ENCODE peak calls at places on chromosome 15, in ten cellular contexts. F is GM23248; P is stomach; C is testis; G is adrenal gland; L is breast epithelium; K is CD8-positive, alpha-beta memory T cell; Y is sigmoid colon; B is fibroblast of lung; T is transverse colon. E is an unnamed sample.

GRCh38 chr15:21261965-21262850 is 178.1 kb downstream of the POTEB3 start:
- DNase-seq in F (no peak), P (no peak), C (no peak), G (no peak), L (no peak), K (no peak), Y (peak; percentile 64), B (no peak), T (no peak), E (no peak)

GRCh38 chr15:98428253-98428989 is 219.9 kb upstream of the IGF1R start:
- DNase-seq in F (peak; percentile 88), P (peak; percentile 76), C (peak; percentile 85), G (peak; percentile 48), L (peak; percentile 41), K (peak; percentile 38), Y (peak; percentile 85), B (peak; percentile 60), T (peak; percentile 68), E (peak; percentile 73)

GRCh38 chr15:40828447-40829036 is at the start of gene PPP1R14D:
- DNase-seq in F (no peak), P (no peak), C (no peak), G (no peak), L (no peak), K (no peak), Y (no peak), B (no peak), T (peak; percentile 88), E (no peak)

GRCh38 chr15:38425269-38425668 is 28.7 kb upstream of the FAM98B start:
- DNase-seq in F (no peak), P (no peak), C (no peak), G (no peak), L (no peak), K (no peak), Y (no peak), B (no peak), T (no peak), E (no peak)

GRCh38 chr15:52021128-52021671 is 2.2 kb downstream of the MAPK6 start:
- DNase-seq in F (peak; percentile 96), P (peak; percentile 40), C (peak; percentile 77), G (peak; percentile 70), L (peak; percentile 34), K (peak; percentile 36), Y (peak; percentile 75), B (peak; percentile 95), T (peak; percentile 47), E (peak; percentile 83)

GRCh38 chr15:40844543-40844981 is 714 bp downstream of the SPINT1 start:
- DNase-seq in F (peak; percentile 42), P (peak; percentile 51), C (peak; percentile 19), G (no peak), L (no peak), K (peak; percentile 21), Y (no peak), B (peak; percentile 16), T (peak; percentile 39), E (no peak)

GRCh38 chr15:63833246-63833696 is 477 bp downstream of the HERC1 start:
- DNase-seq in F (peak; percentile 83), P (peak; percentile 40), C (peak; percentile 28), G (peak; percentile 25), L (no peak), K (peak; percentile 41), Y (peak; percentile 73), B (peak; percentile 64), T (peak; percentile 50), E (peak; percentile 46)

GRCh38 chr15:60631620-60632019 is 152.7 kb upstream of the ICE2 start:
- DNase-seq in F (no peak), P (no peak), C (no peak), G (no peak), L (no peak), K (no peak), Y (no peak), B (no peak), T (no peak), E (no peak)

GRCh38 chr15:40685376-40685775 is 9.6 kb upstream of the RAD51 start:
- DNase-seq in F (no peak), P (no peak), C (no peak), G (no peak), L (no peak), K (no peak), Y (no peak), B (no peak), T (no peak), E (no peak)

GRCh38 chr15:81338422-81339007 is 14.6 kb upstream of the STARD5 start:
- DNase-seq in F (peak; percentile 86), P (no peak), C (no peak), G (peak; percentile 77), L (peak; percentile 59), K (no peak), Y (peak; percentile 85), B (peak; percentile 96), T (no peak), E (peak; percentile 87)

DNA sequence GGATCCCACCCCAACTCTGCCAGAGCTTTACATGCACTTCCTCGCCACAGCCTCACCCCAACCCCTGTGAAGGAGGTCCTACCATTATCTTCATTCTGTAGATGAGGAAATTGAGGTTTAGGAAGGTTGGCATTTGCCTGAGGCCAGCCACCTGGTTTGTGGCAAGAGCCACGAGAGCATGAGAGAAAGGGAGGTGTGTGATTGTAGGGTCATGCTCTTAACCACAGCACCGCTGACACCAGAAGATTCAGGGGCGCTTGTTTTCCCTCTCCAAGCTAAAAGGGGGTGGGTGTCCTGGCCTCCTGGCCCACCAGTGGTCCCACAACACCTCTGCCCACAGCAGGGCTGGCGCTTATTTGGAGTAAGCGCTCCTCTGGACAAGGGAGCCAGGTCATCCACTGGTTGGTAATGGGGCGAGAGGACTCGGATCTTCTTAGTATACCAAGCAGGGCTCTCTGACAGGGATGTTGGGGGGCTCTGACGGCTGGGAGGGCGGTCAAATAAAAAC is 691 bp downstream of the RHCG start:
- DNase-seq in F (no peak), P (no peak), C (no peak), G (no peak), L (no peak), K (no peak), Y (no peak), B (no peak), T (no peak), E (no peak)
- H3K4me3 ChIP-seq in F (no peak overlapping the region), P (no peak overlapping the region), C (no peak overlapping the region), G (no peak overlapping the region), L (no peak overlapping the region), K (no peak overlapping the region), Y (no peak overlapping the region), B (no peak overlapping the region), T (no peak overlapping the region), E (no peak overlapping the region)

DNA sequence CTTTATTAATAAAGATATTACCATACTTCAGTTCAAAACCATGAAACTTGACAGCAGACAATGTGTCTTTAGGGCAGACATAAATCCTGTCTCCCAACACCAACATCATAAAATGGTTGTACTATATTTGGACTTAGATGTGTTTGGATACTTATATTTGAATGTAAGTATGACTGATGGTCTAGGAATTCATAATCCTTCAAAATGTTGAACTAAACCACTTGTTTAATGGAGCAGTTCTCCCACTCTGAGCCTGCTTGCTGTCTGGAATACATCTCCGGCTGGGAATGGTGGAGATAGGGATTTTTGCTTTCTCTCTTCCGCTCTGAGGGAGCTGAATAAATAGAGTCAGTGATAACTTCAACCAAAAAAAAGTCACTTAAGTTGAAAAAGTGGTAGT is 10.6 kb downstream of the FBN1 start:
- DNase-seq in F (peak; percentile 43), P (no peak), C (no peak), G (no peak), L (no peak), K (no peak), Y (no peak), B (peak; percentile 86), T (no peak), E (no peak)
- H3K9me3 ChIP-seq in F (no peaks in the 10 kb centered on the region), P (no peaks in the 10 kb centered on the region), C (no peaks in the 10 kb centered on the region), G (no peaks in the 10 kb centered on the region), L (no peaks in the 10 kb centered on the region), K (no peaks in the 10 kb centered on the region), Y (no peaks in the 10 kb centered on the region), B (no peaks in the 10 kb centered on the region), T (no peaks in the 10 kb centered on the region), E (no peaks in the 10 kb centered on the region)

DNA sequence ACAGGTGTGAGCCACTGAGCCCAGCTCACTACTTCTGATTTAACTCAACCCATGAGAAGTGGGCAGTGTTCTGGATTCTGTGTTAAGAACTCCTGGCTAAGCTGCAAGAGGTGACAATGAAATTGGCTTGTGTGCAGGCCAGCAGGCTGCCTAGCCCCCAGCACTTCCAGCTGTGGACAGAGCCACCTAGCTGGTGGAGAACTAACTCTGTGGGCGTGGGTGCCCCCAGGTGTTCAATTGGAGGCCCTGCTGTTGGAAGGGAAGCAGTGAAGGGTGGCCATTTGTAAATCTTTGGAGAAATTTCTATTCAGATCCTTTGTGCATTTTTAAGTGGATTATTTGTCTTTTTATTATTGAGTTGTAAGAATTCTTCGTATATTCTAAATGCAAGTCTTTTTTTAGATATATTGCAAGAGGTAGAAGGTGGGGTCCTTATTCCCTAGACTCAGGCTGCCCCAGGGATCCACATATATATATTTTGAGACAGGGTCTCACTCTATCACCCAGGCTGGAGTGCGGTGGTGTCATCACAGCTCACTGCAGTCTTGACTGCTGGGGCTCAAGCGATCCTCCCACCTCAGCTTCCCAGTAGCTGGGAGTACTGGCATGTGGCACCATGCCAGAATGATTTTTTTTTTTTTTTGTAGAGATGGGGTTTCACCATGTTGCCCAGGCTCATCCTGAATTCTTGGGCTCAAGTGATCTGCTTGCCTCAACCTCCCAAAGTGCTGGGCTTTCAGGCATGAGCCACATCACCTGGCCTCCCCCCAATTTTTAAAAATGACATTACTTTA is 7.2 kb upstream of the SCAMP5 start:
- DNase-seq in F (peak; percentile 41), P (peak; percentile 49), C (no peak), G (peak; percentile 50), L (no peak), K (peak; percentile 10), Y (no peak), B (peak; percentile 13), T (peak; percentile 65), E (peak; percentile 40)
- H3K36me3 ChIP-seq in F (no peaks in the 10 kb centered on the region), P (no peaks in the 10 kb centered on the region), C (no peaks in the 10 kb centered on the region), G (no peaks in the 10 kb centered on the region), L (no peaks in the 10 kb centered on the region), K (no peaks in the 10 kb centered on the region), Y (no peaks in the 10 kb centered on the region), B (no peaks in the 10 kb centered on the region), T (no peaks in the 10 kb centered on the region), E (no peaks in the 10 kb centered on the region)

GRCh38 chr15:85542895-85543331 is 162.5 kb downstream of the AKAP13 start:
- DNase-seq in F (peak; percentile 7), P (no peak), C (no peak), G (no peak), L (no peak), K (no peak), Y (no peak), B (peak; percentile 22), T (no peak), E (no peak)

GRCh38 chr15:85545185-85545584 is 164.8 kb downstream of the AKAP13 start:
- DNase-seq in F (peak; percentile 18), P (no peak), C (no peak), G (no peak), L (no peak), K (no peak), Y (no peak), B (no peak), T (no peak), E (no peak)

GRCh38 chr15:85543741-85544155 is 163.3 kb downstream of the AKAP13 start:
- DNase-seq in F (no peak), P (peak; percentile 86), C (peak; percentile 83), G (peak; percentile 55), L (peak; percentile 84), K (peak; percentile 53), Y (peak; percentile 88), B (no peak), T (peak; percentile 89), E (no peak)

GRCh38 chr15:85542488-85542887 is 162.1 kb downstream of the AKAP13 start:
- DNase-seq in F (no peak), P (no peak), C (no peak), G (no peak), L (no peak), K (no peak), Y (no peak), B (no peak), T (no peak), E (no peak)

GRCh38 chr15:85545757-85546156 is 165.4 kb downstream of the AKAP13 start:
- DNase-seq in F (no peak), P (no peak), C (no peak), G (no peak), L (no peak), K (no peak), Y (no peak), B (no peak), T (no peak), E (no peak)
- H3K4me3 ChIP-seq in F (no peak overlapping the region), P (no peak overlapping the region), C (no peak overlapping the region), G (no peak overlapping the region), L (peak overlapping the region; percentile 34), K (no peak overlapping the region), Y (no peak overlapping the region), B (no peak overlapping the region), T (no peak overlapping the region), E (no peak overlapping the region)

E was measured in MG63.